ENCODE peak calls at places on chromosomes 3 and 15, in four cellular contexts. U, V, O and Q are unnamed samples. For H3K4me1, the result is how much of the 10 kb centered on the place peaks cover.

GRCh38 chr15:81312790-81313543 is 11.0 kb downstream of the STARD5 start:
- DNase-seq in U (no peak), V (no peak), O (peak), Q (peak)

GRCh38 chr15:69289312-69290146 is 9.2 kb upstream of the PAQR5 start:
- DNase-seq in U (no peak), V (no peak), O (no peak), Q (no peak)

GRCh38 chr3:99929409-99930139 is 111.9 kb downstream of the CMSS1 start:
- DNase-seq in U (no peak), V (no peak), O (peak), Q (no peak)

GRCh38 chr3:57017481-57017880 is 43.0 kb upstream of the SPATA12 start:
- DNase-seq in U (no peak), V (peak), O (no peak), Q (no peak)

GRCh38 chr3:59212128-59212764 is 162.4 kb upstream of the CFAP20DC start:
- DNase-seq in U (no peak), V (peak), O (no peak), Q (no peak)

GRCh38 chr3:159635047-159635641 is 353.5 kb upstream of the IL12A start:
- DNase-seq in U (no peak), V (no peak), O (no peak), Q (no peak)

GRCh38 chr15:63310646-63311045 is 33.2 kb downstream of the APH1B start:
- DNase-seq in U (no peak), V (no peak), O (no peak), Q (no peak)

GRCh38 chr15:93664180-93664951 is 567.0 kb upstream of the MCTP2 start:
- DNase-seq in U (no peak), V (no peak), O (no peak), Q (no peak)

GRCh38 chr3:69892706-69893105 is 106.8 kb upstream of the SAMMSON start:
- DNase-seq in U (no peak), V (no peak), O (no peak), Q (no peak)

GRCh38 chr3:61704807-61705206 is 143.4 kb downstream of the PTPRG start:
- DNase-seq in U (no peak), V (no peak), O (no peak), Q (no peak)

GRCh38 chr3:195889843-195890407 is 18.4 kb downstream of the TNK2 start:
- DNase-seq in U (no peak), V (no peak), O (no peak), Q (no peak)

GRCh38 chr3:195888981-195889842 is 19.1 kb downstream of the TNK2 start:
- DNase-seq in U (no peak), V (no peak), O (no peak), Q (no peak)

GRCh38 chr3:195886181-195887141 is 21.9 kb downstream of the TNK2 start:
- DNase-seq in U (no peak), V (no peak), O (peak), Q (no peak)

GRCh38 chr3:195887670-195888069 is 20.7 kb downstream of the TNK2 start:
- DNase-seq in U (no peak), V (no peak), O (no peak), Q (no peak)

GRCh38 chr3:195888311-195888761 is 20.0 kb downstream of the TNK2 start:
- DNase-seq in U (no peak), V (no peak), O (no peak), Q (no peak)
- H3K4me1 ChIP-seq in U (under half), V (under half), O (half or more), Q (under half)

DNA sequence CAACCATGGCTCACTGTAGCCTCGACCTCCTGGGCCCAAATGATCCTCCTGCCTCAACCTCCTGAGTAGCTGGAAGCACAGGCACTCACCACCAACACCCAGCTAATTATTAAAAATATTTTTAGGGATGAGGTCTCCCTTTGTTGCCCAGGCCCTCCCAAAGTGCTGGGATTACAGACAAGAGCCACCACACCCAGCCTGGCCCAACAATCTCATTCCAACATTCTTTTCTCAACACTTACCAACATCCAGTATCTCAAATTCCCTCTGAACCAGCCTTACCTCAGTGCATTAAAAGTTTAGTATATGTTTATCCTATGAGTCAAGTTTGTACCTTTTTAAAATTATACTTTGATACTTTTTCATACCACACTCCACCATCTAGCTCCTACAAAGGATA is 25.0 kb downstream of the ANXA2 start:
- DNase-seq in U (no peak), V (no peak), O (no peak), Q (no peak)
- H3K4me1 ChIP-seq in U (under half), V (under half), O (half or more), Q (half or more)

DNA sequence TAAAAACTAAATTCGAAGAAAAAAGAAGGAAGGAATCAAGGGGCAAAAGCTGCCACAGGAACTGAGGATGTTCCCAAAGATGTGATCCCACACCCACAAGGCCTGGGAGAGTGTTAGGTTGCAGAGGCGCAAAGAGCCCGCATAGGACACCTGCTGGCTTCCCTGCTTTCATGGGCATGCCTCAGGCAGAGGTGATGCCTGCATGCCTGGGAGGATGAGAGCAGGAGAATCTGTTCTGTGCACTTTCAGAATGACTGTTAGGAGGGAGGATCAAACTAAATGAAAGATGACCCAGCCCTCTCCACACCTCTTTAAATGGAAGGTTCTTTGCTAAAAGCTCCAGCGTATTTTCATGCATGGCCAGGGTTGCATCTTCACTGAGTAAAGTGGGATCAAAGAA is 162.4 kb downstream of the PLCL2 start:
- DNase-seq in U (no peak), V (no peak), O (no peak), Q (no peak)
- H3K4me1 ChIP-seq in U (under half), V (under half), O (under half), Q (under half)

GRCh38 chr15:31333119-31333518 is 6.5 kb downstream of the KLF13 start:
- DNase-seq in U (no peak), V (no peak), O (no peak), Q (no peak)

GRCh38 chr15:31331389-31331788 is 4.8 kb downstream of the KLF13 start:
- DNase-seq in U (no peak), V (no peak), O (no peak), Q (no peak)

GRCh38 chr15:31332681-31333071 is 6.0 kb downstream of the KLF13 start:
- DNase-seq in U (no peak), V (no peak), O (no peak), Q (no peak)

GRCh38 chr15:31332020-31332680 is 5.5 kb downstream of the KLF13 start:
- DNase-seq in U (no peak), V (no peak), O (no peak), Q (no peak)

DNA sequence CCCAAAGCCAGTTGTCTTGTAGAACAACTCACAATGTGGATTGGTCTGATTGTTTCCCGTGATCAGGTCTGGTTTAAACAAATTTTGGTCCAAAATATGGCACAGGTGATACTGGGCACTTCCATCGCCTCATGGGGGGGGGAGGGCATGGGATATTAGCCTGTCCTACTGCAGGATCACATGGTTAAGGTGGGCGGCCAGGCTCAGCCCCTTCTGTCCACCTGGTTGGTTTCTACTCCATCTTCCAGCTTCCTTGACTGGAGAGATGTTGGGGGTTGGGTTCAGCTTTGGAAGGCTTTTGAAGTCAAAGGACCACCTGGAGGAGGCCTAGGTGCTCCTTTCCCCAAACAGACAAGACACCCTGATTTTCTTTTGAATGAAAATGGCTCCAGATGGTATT is 7.2 kb downstream of the KLF13 start:
- DNase-seq in U (no peak), V (no peak), O (no peak), Q (no peak)
- H3K4me1 ChIP-seq in U (half or more), V (half or more), O (half or more), Q (half or more)

GRCh38 chr3:123655400-123655799 is 70.5 kb upstream of the HACD2 start:
- DNase-seq in U (no peak), V (no peak), O (no peak), Q (no peak)
- H3K4me1 ChIP-seq in U (under half), V (under half), O (half or more), Q (half or more)

DNA sequence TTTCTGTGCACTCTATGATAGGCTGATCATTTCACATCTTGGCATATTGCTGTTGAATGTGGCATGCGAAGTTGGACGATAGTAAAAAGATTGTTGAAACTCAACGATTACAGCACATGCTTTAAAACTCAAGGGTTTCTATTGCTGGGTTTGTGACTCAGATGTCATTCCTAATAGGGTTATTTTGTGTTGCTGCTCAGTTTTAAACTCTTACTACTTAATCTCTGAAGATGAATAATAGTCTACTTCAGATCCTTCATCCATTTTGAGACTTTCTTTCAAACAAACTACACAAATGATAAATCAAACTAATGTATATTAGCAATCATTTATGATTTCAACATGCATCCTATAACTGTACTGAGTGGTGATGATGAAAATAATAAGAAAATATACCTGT is 71.3 kb upstream of the MBNL1 start:
- DNase-seq in U (no peak), V (no peak), O (no peak), Q (no peak)
- H3K4me1 ChIP-seq in U (under half), V (half or more), O (under half), Q (under half)

GRCh38 chr3:71127463-71128243 is 455.9 kb downstream of the FOXP1 start:
- DNase-seq in U (no peak), V (peak), O (no peak), Q (no peak)
- H3K4me1 ChIP-seq in U (under half), V (half or more), O (half or more), Q (under half)

DNA sequence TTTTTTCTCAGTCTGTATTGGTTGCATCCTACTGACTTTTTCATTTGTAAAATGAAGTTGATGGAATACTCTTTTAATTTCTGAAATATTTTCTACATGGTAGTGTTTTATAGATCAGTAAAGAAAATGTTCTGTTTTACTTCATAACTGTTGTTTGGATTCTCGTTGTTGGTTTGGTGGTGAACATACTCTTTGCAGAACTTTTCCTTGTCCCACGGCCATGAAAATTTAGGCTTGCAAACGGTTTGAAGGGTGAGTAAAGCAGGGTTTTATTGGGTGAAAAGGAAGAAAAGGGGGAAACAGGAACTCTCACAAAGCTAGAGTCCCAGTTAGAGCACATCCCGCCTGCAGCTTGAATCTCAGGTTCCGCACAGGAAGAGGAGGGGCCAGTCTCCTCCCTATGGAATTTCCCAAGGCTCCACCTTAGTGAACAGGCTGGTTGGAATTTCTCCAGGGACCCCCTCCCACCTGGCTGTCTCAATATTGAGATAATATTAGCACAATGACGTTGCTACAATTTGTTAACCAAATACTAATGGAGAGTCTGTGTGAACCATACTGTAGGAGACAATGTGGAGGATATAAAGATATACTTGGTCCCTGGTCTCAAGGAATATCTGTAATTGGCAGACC is 5.6 kb downstream of the PDCD6IP start:
- DNase-seq in U (no peak), V (peak), O (no peak), Q (no peak)
- H3K4me1 ChIP-seq in U (under half), V (under half), O (half or more), Q (under half)